ENCODE peak calls at places on chromosomes 11 and 22, in seven cellular contexts. M, W, I, H, P, A and F are unnamed samples.

GRCh38 chr11:66891849-66892660 is 35.2 kb downstream of the LRFN4 start:
- DNase-seq in M (peak), P (peak), H (no peak), A (peak), W (no peak), I (no peak), F (no peak)

GRCh38 chr11:86395061-86395551 is 20.4 kb downstream of the CCDC81 start:
- DNase-seq in H (no peak), P (no peak), M (peak), W (no peak), A (peak), I (no peak), F (no peak)

GRCh38 chr11:63614136-63614664 is at the start of gene PLAAT3:
- DNase-seq in W (no peak), I (peak), M (peak), A (peak), P (no peak), H (peak), F (no peak)

GRCh38 chr11:11173316-11174025 is 179.6 kb downstream of the CSNK2A3 start:
- DNase-seq in P (no peak), I (no peak), M (no peak), H (no peak), A (no peak), W (no peak), F (no peak)

GRCh38 chr11:113833151-113833550 is 42.2 kb downstream of the USP28 start:
- DNase-seq in P (no peak), H (no peak), M (no peak), A (no peak), W (no peak), I (no peak), F (no peak)

GRCh38 chr22:49964493-49965290 is 4.1 kb downstream of the PIM3 start:
- DNase-seq in A (peak), I (no peak), P (no peak), W (no peak), M (no peak), H (peak), F (no peak)

GRCh38 chr11:26847459-26847858 is 125.6 kb upstream of the SLC5A12 start:
- DNase-seq in H (no peak), A (no peak), P (no peak), I (no peak), M (no peak), W (no peak), F (no peak)

GRCh38 chr11:109605006-109605405 is 183.0 kb downstream of the C11orf87 start:
- DNase-seq in A (no peak), H (no peak), I (no peak), W (no peak), P (no peak), M (no peak), F (no peak)

GRCh38 chr11:122439911-122440782 is 215.4 kb upstream of the UBASH3B start:
- DNase-seq in A (peak), H (peak), P (no peak), W (no peak), M (peak), I (no peak), F (no peak)

GRCh38 chr11:4072668-4073285 is 21.8 kb upstream of the RRM1 start:
- DNase-seq in P (peak), I (peak), W (peak), M (peak), A (peak), H (no peak), F (peak)

GRCh38 chr11:39990413-39990812 is 1469.0 kb downstream of the LRRC4C start:
- DNase-seq in P (no peak), W (no peak), A (peak), I (no peak), H (no peak), M (peak), F (no peak)

GRCh38 chr11:123235117-123235686 is 40.2 kb upstream of the CLMP start:
- DNase-seq in M (peak), A (no peak), I (peak), P (no peak), H (peak), W (peak), F (peak)

GRCh38 chr22:44661070-44661469 is 40.9 kb upstream of the PRR5 start:
- DNase-seq in A (peak), P (no peak), H (no peak), M (peak), I (no peak), W (no peak), F (no peak)

GRCh38 chr22:44660051-44660830 is 41.8 kb upstream of the PRR5 start:
- DNase-seq in H (no peak), M (no peak), I (no peak), W (no peak), P (no peak), A (no peak), F (no peak)

GRCh38 chr22:44658371-44658953 is 43.5 kb upstream of the PRR5 start:
- DNase-seq in A (peak), W (no peak), I (no peak), P (peak), M (no peak), H (peak), F (no peak)

GRCh38 chr22:44661659-44662569 is 40.1 kb upstream of the PRR5 start:
- DNase-seq in W (no peak), A (no peak), P (no peak), M (no peak), I (no peak), H (no peak), F (no peak)

DNA sequence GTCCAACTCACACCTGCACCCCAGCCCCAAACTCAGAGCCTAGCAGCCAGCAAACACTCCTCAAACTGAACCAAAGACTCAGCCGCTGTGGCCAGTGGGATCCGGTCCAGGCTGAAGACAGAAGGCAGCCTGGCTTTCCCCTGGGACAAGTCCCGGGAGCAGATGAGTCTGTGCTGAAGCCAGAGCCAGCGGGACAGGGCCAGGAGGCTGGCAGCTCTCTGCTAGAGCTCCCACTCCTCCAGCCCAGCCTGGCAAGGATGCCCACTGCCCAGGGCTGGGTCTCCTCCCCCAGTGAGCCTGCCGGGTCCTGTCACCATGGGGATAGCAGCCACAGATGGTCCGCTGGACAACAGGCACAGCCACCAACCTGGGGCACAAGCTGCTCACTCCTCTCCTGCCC is 42.9 kb upstream of the PRR5 start:
- DNase-seq in P (no peak), W (no peak), H (no peak), M (no peak), A (peak), I (no peak), F (no peak)
- H3K4me3 ChIP-seq in P (no peak), W (no peak), H (no peak), M (no peak), A (no peak), I (no peak), F (no peak)

GRCh38 chr22:41697126-41697775 is 2.1 kb upstream of the MEI1 start:
- DNase-seq in M (peak), I (peak), P (peak), H (peak), W (peak), A (peak), F (peak)
- H3K4me3 ChIP-seq in M (peak), I (peak), P (peak), H (peak), W (peak), A (no peak), F (peak)

DNA sequence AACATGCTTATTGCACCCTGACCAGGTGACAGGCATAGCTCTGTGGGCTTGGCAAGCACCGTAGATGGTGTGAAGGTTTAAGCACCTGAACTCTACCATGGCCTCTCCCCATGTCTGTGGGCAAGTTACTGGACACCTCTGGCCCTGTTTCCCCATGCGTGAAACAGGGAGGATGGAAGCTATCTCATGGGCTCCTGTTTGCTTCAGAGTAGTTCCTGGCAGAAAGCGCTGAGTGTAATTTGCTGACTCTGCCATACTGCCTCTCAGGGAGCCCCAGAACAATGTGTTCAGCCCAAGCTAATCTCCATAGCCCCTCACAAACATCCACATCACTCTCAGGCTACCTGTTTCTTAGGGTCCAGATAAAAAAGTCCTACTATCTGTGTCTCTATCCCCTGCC is 2.4 kb downstream of the CBX6 start:
- DNase-seq in I (no peak), P (no peak), H (no peak), W (no peak), M (no peak), A (peak), F (no peak)
- H3K4me3 ChIP-seq in I (no peak), P (no peak), H (no peak), W (no peak), M (no peak), A (no peak), F (no peak)

DNA sequence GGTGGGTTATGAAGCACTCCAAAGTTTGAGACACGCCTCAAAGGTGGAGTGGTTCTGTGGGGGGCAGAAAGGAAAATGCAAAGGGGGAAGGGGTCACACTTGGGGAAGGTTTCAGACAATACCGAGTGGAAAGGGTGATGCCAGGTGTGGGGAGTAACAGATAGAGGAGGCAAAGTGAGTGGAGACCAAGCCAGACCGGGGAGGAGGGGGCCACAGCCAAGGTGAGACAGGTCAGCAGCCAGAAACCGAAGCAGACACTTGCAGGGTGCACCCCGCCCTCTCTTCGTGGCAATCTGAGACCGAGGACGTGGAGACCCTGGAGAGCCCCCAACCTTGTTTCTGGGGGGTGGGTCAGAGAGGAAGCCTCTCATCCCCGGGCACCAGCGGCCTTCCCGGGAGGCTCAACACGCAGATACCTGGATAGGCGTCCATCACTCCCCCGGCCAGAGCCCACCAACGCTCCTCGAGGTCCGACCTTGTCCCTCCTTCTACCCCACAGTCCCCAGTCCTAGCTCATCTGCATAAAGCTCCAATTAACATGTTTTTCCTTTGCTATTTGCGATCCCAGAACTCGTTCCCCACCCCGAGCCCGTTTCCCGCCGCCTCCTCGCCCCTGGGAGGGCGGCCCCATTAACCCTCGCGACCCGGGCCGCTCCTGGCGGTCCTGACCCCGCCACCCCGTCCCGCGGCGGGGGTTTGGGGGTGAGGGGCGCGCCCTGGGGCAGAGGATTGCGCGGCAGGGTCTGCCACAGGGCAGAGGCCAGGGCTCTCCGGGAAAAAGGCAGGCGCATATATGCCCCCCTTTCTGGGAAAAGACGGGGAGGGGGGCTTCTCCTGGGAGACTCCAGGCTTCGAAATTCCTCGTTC is 21.8 kb downstream of the RTN4RL2 start:
- DNase-seq in P (no peak), H (no peak), A (no peak), I (no peak), W (no peak), M (peak), F (no peak)
- H3K4me3 ChIP-seq in P (peak), H (peak), A (peak), I (no peak), W (no peak), M (peak), F (peak)

GRCh38 chr22:37751449-37752188 is 54.8 kb downstream of the TRIOBP start:
- DNase-seq in M (no peak), H (no peak), P (no peak), A (no peak), I (no peak), W (no peak), F (no peak)
- H3K4me3 ChIP-seq in M (no peak), H (peak), P (no peak), A (no peak), I (no peak), W (no peak), F (no peak)